ENCODE peak calls at places on chromosomes 7 and 10, in nine cellular contexts. H is fibroblast of lung, K is psoas muscle, S is right lobe of liver, C is SJSA1, N is stomach, U is IMR-90, X is RWPE1, L is Peyer's patch. T is an unnamed sample.

GRCh38 chr10:128211064-128211504 is 84.9 kb upstream of the MKI67 start:
- DNase-seq in L (no peak), C (no peak), N (no peak), K (no peak), U (no peak), X (no peak), S (no peak), H (no peak), T (no peak)

GRCh38 chr10:68559251-68559650 is 886 bp upstream of the TET1 start:
- DNase-seq in U (peak; percentile 14), N (no peak), H (peak; percentile 21), K (no peak), X (no peak), L (no peak), C (no peak), S (no peak), T (no peak)

GRCh38 chr10:132193907-132194552 is 7.3 kb downstream of the DPYSL4 start:
- DNase-seq in U (no peak), N (no peak), L (no peak), X (peak; percentile 67), H (no peak), S (no peak), K (peak; percentile 16), C (no peak), T (no peak)

GRCh38 chr10:106609867-106610266 is 554.6 kb downstream of the SORCS1 start:
- DNase-seq in C (no peak), S (no peak), K (no peak), X (no peak), H (no peak), U (no peak), N (no peak), L (no peak), T (no peak)

GRCh38 chr10:46992794-46993552 is 81.7 kb downstream of the PTPN20 start:
- DNase-seq in K (peak; percentile 34), S (no peak), U (peak; percentile 50), C (no peak), L (no peak), N (no peak), X (peak; percentile 42), H (peak; percentile 34), T (no peak)

GRCh38 chr10:122078965-122079401 is 90.0 kb downstream of the TACC2 start:
- DNase-seq in L (no peak), N (no peak), H (no peak), X (no peak), K (no peak), S (no peak), C (no peak), U (no peak), T (no peak)

GRCh38 chr10:44393051-44393630 is 8.2 kb upstream of the CXCL12 start:
- DNase-seq in N (no peak), H (no peak), S (no peak), K (no peak), X (no peak), C (no peak), U (peak; percentile 13), L (no peak), T (no peak)

GRCh38 chr7:150902078-150903033 is 50.0 kb downstream of the AOC1 start:
- DNase-seq in L (peak; percentile 61), X (no peak), U (no peak), N (no peak), K (no peak), C (no peak), S (no peak), H (no peak), T (no peak)

GRCh38 chr7:28177836-28178235 is 2.8 kb downstream of the JAZF1 start:
- DNase-seq in U (no peak), L (no peak), X (no peak), N (no peak), H (no peak), C (no peak), K (no peak), S (no peak), T (no peak)

GRCh38 chr7:28180031-28180363 is 598 bp downstream of the JAZF1 start:
- DNase-seq in H (no peak), U (no peak), C (no peak), S (no peak), N (no peak), K (no peak), X (no peak), L (no peak), T (no peak)

GRCh38 chr7:28180364-28181147 is at the start of gene JAZF1:
- DNase-seq in X (peak; percentile 50), C (peak; percentile 81), K (peak; percentile 63), S (peak; percentile 69), H (peak; percentile 62), U (peak; percentile 63), N (peak; percentile 38), L (peak; percentile 74), T (no peak)

GRCh38 chr7:28178537-28178936 is 2.1 kb downstream of the JAZF1 start:
- DNase-seq in H (no peak), C (no peak), K (no peak), L (no peak), X (no peak), U (no peak), S (no peak), N (no peak), T (no peak)

DNA sequence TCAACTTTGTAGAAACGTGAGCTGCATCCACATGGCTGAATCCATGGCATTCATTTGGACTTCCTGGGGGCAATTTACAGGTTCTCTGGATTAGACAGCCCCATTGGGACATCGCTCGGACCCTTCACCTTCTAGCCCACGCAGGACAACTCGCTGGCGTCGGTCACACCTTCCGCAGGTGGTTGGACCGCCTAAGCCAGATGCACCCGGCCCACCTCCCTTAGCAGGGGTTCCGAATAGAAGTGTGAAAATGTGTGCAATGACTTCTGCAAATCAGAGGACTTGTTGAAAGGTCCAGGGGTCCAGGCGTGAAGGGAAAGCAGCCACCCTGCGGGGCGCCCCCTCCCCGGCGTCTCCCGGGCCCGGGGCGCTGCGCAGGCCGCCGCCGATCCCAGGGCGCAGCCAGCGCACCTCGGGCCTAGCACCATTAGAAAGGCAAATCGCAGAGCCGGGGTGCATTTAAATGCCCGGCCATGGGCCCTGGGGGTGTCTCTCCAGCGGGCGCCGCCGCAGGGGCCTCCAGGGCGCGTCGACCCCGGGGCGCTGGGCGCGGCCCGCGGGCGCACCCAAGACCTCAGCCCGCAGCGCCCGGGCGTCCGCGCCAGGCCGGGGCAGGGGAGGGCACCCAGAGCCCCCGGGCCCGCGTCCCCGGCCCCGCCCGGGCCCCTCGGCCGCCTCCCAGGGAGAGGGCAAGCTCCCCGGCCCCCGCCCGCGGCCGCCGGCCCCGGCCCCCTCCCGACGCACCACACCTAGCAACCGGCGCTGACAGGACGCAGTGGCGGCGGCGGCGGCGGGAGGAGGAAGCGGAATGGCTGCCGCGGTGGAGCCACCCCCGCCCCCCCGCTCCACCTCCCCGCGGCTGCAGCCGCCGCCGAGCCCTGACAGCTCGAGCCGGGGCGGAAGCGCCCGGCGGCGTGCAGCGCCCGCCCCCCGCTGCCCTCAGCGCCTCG is 1.2 kb downstream of the JAZF1 start:
- DNase-seq in H (peak; percentile 58), X (peak; percentile 76), L (peak; percentile 89), U (no peak), N (peak; percentile 72), K (peak; percentile 82), S (peak; percentile 86), C (peak; percentile 67), T (no peak)
- H3K27ac ChIP-seq in H (peak overlapping the region; percentile 19), X (peak overlapping the region; percentile 65), L (peak overlapping the region; percentile 91), U (peak overlapping the region; percentile 70), N (peak overlapping the region; percentile 69), K (peak overlapping the region; percentile 72), S (peak overlapping the region; percentile 54), C (no peak overlapping the region), T (peak overlapping the region; percentile 16)

GRCh38 chr10:71694039-71694471 is 25.5 kb downstream of the C10orf105 start:
- DNase-seq in C (no peak), X (no peak), L (no peak), N (no peak), U (no peak), K (no peak), S (no peak), H (no peak), T (no peak)

GRCh38 chr10:71694567-71694968 is 25.0 kb downstream of the C10orf105 start:
- DNase-seq in L (peak; percentile 89), X (no peak), S (peak; percentile 52), H (no peak), K (no peak), N (peak; percentile 46), C (no peak), U (no peak), T (no peak)

GRCh38 chr10:71693377-71693776 is 26.2 kb downstream of the C10orf105 start:
- DNase-seq in N (no peak), K (no peak), C (no peak), S (no peak), U (no peak), L (no peak), X (no peak), H (peak; percentile 6), T (no peak)

GRCh38 chr10:71691405-71691804 is 28.2 kb downstream of the C10orf105 start:
- DNase-seq in U (no peak), N (no peak), S (no peak), X (no peak), H (no peak), K (no peak), L (no peak), C (no peak), T (no peak)

GRCh38 chr10:71692598-71693307 is 26.8 kb downstream of the C10orf105 start:
- DNase-seq in L (no peak), C (no peak), H (no peak), X (no peak), K (no peak), U (no peak), N (no peak), S (no peak), T (no peak)
- H3K27ac ChIP-seq in L (no peak overlapping the region), C (no peak overlapping the region), H (no peak overlapping the region), X (no peak overlapping the region), K (no peak overlapping the region), U (no peak overlapping the region), N (no peak overlapping the region), S (no peak overlapping the region), T (no peak overlapping the region)

GRCh38 chr10:86969421-86970041 is 1.2 kb downstream of the ADIRF start:
- DNase-seq in N (peak; percentile 24), S (no peak), K (peak; percentile 38), X (peak; percentile 85), U (peak; percentile 57), L (peak; percentile 54), C (no peak), H (no peak), T (no peak)

GRCh38 chr10:86970152-86970886 is 2.0 kb downstream of the ADIRF start:
- DNase-seq in K (peak; percentile 85), U (peak; percentile 51), H (peak; percentile 51), X (peak; percentile 69), N (peak; percentile 54), L (peak; percentile 75), C (peak; percentile 87), S (no peak), T (no peak)

GRCh38 chr10:86967481-86967941 is 771 bp upstream of the ADIRF start:
- DNase-seq in N (peak; percentile 17), U (no peak), H (no peak), S (no peak), C (no peak), X (no peak), L (peak; percentile 45), K (no peak), T (no peak)

GRCh38 chr10:86968271-86968993 is at the start of gene ADIRF:
- DNase-seq in C (no peak), U (no peak), S (peak; percentile 68), L (peak; percentile 86), K (peak; percentile 65), H (no peak), N (peak; percentile 67), X (peak; percentile 56), T (no peak)

GRCh38 chr10:86968994-86969355 is 693 bp downstream of the ADIRF start:
- DNase-seq in C (no peak), K (no peak), X (peak; percentile 35), H (no peak), N (peak; percentile 25), L (no peak), S (no peak), U (no peak), T (no peak)
- H3K27ac ChIP-seq in C (no peak overlapping the region), K (peak overlapping the region; percentile 92), X (peak overlapping the region; percentile 100), H (peak overlapping the region; percentile 99), N (peak overlapping the region; percentile 96), L (peak overlapping the region; percentile 73), S (peak overlapping the region; percentile 63), U (no peak overlapping the region), T (peak overlapping the region; percentile 97)

GRCh38 chr10:15393417-15393816 is 22.3 kb upstream of the FAM171A1 start:
- DNase-seq in X (no peak), N (no peak), H (no peak), C (no peak), U (no peak), S (no peak), K (no peak), L (no peak), T (no peak)
- H3K27ac ChIP-seq in X (no peak overlapping the region), N (no peak overlapping the region), H (no peak overlapping the region), C (no peak overlapping the region), U (no peak overlapping the region), S (no peak overlapping the region), K (no peak overlapping the region), L (no peak overlapping the region), T (no peak overlapping the region)

T was measured in epithelial cell of prostate.